ENCODE peak calls at places on chromosomes 16 and 17, in four cellular contexts. H, P, I and W are unnamed samples.

GRCh38 chr17:57379237-57380054 is 123.1 kb downstream of the MSI2 start:
- DNase-seq in P (no peak), I (peak), H (no peak), W (peak)

GRCh38 chr17:33121756-33122155 is 130.1 kb downstream of the SPACA3 start:
- DNase-seq in P (no peak), H (no peak), I (no peak), W (no peak)

GRCh38 chr17:63095879-63096278 is 129.8 kb downstream of the TANC2 start:
- DNase-seq in P (peak), I (no peak), H (no peak), W (no peak)

GRCh38 chr17:80408872-80409271 is 6.1 kb upstream of the ENDOV start:
- DNase-seq in P (no peak), I (no peak), H (no peak), W (no peak)

GRCh38 chr17:57875109-57876022 is 25.5 kb upstream of the MRPS23 start:
- DNase-seq in H (peak), P (peak), I (peak), W (peak)

GRCh38 chr17:38463451-38463858 is 35.2 kb downstream of the ARHGAP23 start:
- DNase-seq in H (no peak), I (no peak), P (no peak), W (no peak)

GRCh38 chr17:50396261-50397110 is 837 bp downstream of the LRRC59 start:
- DNase-seq in I (peak), P (peak), H (peak), W (peak)

GRCh38 chr17:71824671-71825070 is 296.1 kb upstream of the SOX9 start:
- DNase-seq in I (no peak), P (no peak), H (no peak), W (no peak)

GRCh38 chr16:11639925-11640899 is 28.0 kb upstream of the SNN start:
- DNase-seq in H (peak), P (peak), I (no peak), W (peak)

GRCh38 chr16:16052916-16053315 is 103.5 kb downstream of the ABCC1 start:
- DNase-seq in H (no peak), P (no peak), I (no peak), W (peak)

GRCh38 chr17:39800540-39800939 is 62.8 kb downstream of the GRB7 start:
- DNase-seq in I (no peak), P (no peak), H (no peak), W (no peak)

GRCh38 chr17:46192211-46192483 is 1.1 kb downstream of the KANSL1 start:
- DNase-seq in H (no peak), P (no peak), I (no peak), W (no peak)

GRCh38 chr17:82217530-82218204 is 5.0 kb upstream of the CCDC57 start:
- DNase-seq in P (peak), I (no peak), H (no peak), W (peak)

GRCh38 chr16:88398874-88399178 is 16.1 kb downstream of the ZNF469 start:
- DNase-seq in H (no peak), I (no peak), P (no peak), W (no peak)

GRCh38 chr16:47538472-47538871 is 77.3 kb downstream of the PHKB start:
- DNase-seq in I (no peak), H (no peak), P (no peak), W (no peak)

GRCh38 chr16:75576384-75576811 is 10.2 kb downstream of the GABARAPL2 start:
- DNase-seq in I (no peak), H (no peak), P (no peak), W (no peak)

GRCh38 chr17:5583426-5584382 is 605 bp downstream of the NLRP1 start:
- DNase-seq in P (peak), H (no peak), I (no peak), W (no peak)

GRCh38 chr17:348012-348411 is 4.6 kb downstream of the RPH3AL start:
- DNase-seq in I (no peak), H (no peak), P (no peak), W (no peak)

GRCh38 chr17:32970281-32970680 is 21.4 kb upstream of the SPACA3 start:
- DNase-seq in P (peak), H (no peak), I (no peak), W (no peak)

GRCh38 chr16:80122155-80122554 is 418.6 kb upstream of the DYNLRB2 start:
- DNase-seq in I (no peak), P (peak), H (peak), W (no peak)

GRCh38 chr16:81101702-81102101 is 5.5 kb upstream of the GCSH start:
- DNase-seq in I (no peak), P (no peak), H (no peak), W (no peak)

GRCh38 chr16:69069504-69069903 is 35.9 kb upstream of the HAS3 start:
- DNase-seq in H (no peak), P (no peak), I (no peak), W (no peak)

GRCh38 chr17:48577330-48577945 is 712 bp downstream of the HOXB4 start:
- DNase-seq in I (no peak), H (no peak), P (peak), W (no peak)

GRCh38 chr17:48575066-48575582 is 3.0 kb downstream of the HOXB4 start:
- DNase-seq in P (peak), I (no peak), H (no peak), W (peak)

GRCh38 chr17:48575673-48576478 is 2.3 kb downstream of the HOXB4 start:
- DNase-seq in P (peak), I (no peak), H (no peak), W (peak)

GRCh38 chr17:48577946-48578615 is at the start of gene HOXB4:
- DNase-seq in P (peak), H (peak), I (no peak), W (peak)

GRCh38 chr17:48576479-48577309 is 1.5 kb downstream of the HOXB4 start:
- DNase-seq in I (no peak), H (no peak), P (peak), W (peak)
- H3K4me3 ChIP-seq in I (no peak), H (no peak), P (peak), W (peak)

GRCh38 chr16:2197765-2198164 is 1.4 kb upstream of the CASKIN1 start:
- DNase-seq in H (no peak), P (no peak), I (no peak), W (no peak)

GRCh38 chr16:2195316-2196161 is 866 bp downstream of the CASKIN1 start:
- DNase-seq in H (no peak), P (no peak), I (no peak), W (no peak)

GRCh38 chr16:2194852-2195315 is 1.5 kb downstream of the CASKIN1 start:
- DNase-seq in I (no peak), P (peak), H (peak), W (peak)

GRCh38 chr16:2196981-2197511 is 641 bp upstream of the CASKIN1 start:
- DNase-seq in I (no peak), H (no peak), P (no peak), W (no peak)

GRCh38 chr16:2196162-2196980 is at the start of gene CASKIN1:
- DNase-seq in P (no peak), I (peak), H (no peak), W (no peak)
- H3K4me3 ChIP-seq in P (peak), I (peak), H (no peak), W (no peak)

DNA sequence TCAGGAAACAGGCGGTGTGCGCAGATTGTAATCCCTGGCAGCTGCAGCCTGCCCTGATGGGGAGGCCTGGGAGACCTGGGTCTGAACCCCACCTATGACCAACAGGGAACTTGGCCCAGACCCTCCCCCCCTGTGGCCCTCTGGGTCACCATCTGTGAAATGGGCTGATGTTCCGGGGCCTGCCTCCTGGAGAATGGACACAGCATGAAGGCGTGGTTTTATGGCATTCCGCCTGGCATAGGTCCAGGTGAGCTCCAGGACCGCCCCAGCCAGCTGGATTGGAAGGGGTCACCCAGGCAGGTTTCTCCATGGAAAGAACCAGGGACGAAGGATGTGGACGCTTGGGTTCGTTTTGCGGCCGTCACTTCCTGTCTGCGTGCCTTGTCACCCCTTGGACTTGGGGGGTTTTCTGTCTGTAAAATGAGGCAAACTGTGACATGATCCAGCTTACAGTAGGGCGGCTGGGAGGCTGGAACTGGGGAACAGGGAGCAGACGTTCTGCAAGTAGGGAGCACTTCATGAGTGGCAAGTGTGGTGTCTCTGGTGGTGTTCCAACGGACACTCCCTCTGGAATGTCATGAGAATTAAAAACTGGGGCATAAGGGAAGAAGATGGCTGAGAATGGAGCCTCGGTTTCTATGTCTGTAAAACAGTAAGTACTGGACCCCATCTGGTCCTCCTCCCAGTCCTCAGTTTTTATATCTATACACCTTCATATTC is 1.6 kb downstream of the CPNE2 start:
- DNase-seq in I (no peak), P (no peak), H (peak), W (no peak)
- H3K4me3 ChIP-seq in I (peak), P (peak), H (no peak), W (peak)

DNA sequence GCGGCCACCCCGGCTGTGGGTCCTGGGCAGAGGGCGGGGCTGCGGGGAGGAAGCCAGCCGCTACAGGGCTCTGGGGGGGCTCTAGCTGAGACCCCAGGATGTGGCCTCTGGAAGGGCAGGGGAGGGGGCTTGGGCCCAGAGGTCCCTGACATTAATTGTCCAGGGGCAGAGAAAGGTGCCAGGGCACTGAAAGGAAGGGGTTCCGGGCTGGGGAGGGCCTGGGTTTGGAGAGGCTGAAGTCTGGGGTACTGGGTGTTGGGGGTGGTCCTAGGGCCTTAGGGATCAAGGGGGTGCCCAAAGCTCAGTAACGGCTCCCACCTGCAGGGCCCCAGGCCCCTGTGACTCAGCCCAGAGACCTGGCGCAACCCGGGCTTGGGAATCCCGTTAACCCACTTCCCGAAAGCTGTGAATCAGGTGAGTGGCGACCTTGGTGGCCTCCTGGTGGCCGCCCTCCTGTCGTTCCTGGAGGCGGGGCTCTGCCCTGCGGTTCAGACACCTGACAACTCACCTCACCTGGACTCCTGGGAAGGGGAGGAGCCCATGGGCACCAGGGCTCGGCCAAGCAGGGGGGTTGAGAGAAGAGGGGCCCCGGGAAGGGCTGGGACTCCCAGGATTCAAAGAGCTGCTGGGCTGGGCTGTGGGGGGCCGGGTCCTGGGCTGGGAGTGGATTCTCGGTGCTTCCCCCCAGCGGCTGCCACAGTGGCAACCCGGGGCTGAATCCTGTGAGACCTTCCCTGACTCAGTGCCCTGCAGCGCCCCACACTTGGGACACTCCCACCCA is 465 bp upstream of the PRSS22 start:
- DNase-seq in H (peak), I (no peak), P (no peak), W (no peak)
- H3K4me3 ChIP-seq in H (no peak), I (no peak), P (no peak), W (no peak)

GRCh38 chr17:8095361-8095760 is 7.8 kb upstream of the ALOX12B start:
- DNase-seq in I (no peak), H (no peak), P (no peak), W (no peak)
- H3K4me3 ChIP-seq in I (no peak), H (no peak), P (no peak), W (no peak)

GRCh38 chr17:37359682-37360188 is 16.1 kb upstream of the C17orf78 start:
- DNase-seq in P (peak), I (no peak), H (peak), W (no peak)

GRCh38 chr17:37358830-37359681 is 16.7 kb upstream of the C17orf78 start:
- DNase-seq in P (peak), I (peak), H (peak), W (peak)

GRCh38 chr17:37360632-37361031 is 15.2 kb upstream of the C17orf78 start:
- DNase-seq in I (no peak), H (no peak), P (peak), W (no peak)

GRCh38 chr17:37358098-37358829 is 17.5 kb upstream of the C17orf78 start:
- DNase-seq in H (peak), P (peak), I (peak), W (peak)

DNA sequence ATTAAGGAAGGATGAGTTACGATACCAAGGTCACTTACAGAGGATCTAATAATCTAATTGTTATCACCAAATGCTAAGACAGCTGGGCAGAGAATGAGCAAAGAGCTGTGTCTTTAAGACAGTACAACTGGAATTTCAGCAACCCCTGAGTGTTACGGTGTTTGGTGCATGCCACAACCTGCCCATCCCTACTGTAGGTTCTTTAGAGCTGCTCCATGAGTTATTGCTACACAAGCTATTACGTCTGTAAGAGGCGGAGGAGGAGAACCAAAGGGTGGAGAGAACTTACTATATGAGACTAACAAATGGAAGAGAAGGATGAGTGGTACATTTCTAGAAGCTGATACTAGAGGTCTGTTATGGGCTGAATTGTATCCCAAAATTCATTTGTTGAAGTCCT is 14.2 kb upstream of the C17orf78 start:
- DNase-seq in I (no peak), H (no peak), P (no peak), W (no peak)
- H3K4me3 ChIP-seq in I (no peak), H (no peak), P (no peak), W (no peak)

GRCh38 chr17:30952645-30953393 is 18.0 kb upstream of the RNF135 start:
- DNase-seq in I (no peak), P (no peak), H (no peak), W (no peak)

GRCh38 chr17:30950669-30951399 is 20.0 kb upstream of the RNF135 start:
- DNase-seq in H (peak), I (no peak), P (peak), W (peak)

GRCh38 chr17:30956764-30957374 is 14.0 kb upstream of the RNF135 start:
- DNase-seq in P (no peak), H (no peak), I (no peak), W (peak)

GRCh38 chr17:30957741-30958140 is 13.1 kb upstream of the RNF135 start:
- DNase-seq in P (no peak), I (no peak), H (no peak), W (no peak)

GRCh38 chr17:30954046-30954805 is 16.6 kb upstream of the RNF135 start:
- DNase-seq in H (no peak), P (no peak), I (no peak), W (no peak)
- H3K4me3 ChIP-seq in H (no peak), P (no peak), I (no peak), W (no peak)

DNA sequence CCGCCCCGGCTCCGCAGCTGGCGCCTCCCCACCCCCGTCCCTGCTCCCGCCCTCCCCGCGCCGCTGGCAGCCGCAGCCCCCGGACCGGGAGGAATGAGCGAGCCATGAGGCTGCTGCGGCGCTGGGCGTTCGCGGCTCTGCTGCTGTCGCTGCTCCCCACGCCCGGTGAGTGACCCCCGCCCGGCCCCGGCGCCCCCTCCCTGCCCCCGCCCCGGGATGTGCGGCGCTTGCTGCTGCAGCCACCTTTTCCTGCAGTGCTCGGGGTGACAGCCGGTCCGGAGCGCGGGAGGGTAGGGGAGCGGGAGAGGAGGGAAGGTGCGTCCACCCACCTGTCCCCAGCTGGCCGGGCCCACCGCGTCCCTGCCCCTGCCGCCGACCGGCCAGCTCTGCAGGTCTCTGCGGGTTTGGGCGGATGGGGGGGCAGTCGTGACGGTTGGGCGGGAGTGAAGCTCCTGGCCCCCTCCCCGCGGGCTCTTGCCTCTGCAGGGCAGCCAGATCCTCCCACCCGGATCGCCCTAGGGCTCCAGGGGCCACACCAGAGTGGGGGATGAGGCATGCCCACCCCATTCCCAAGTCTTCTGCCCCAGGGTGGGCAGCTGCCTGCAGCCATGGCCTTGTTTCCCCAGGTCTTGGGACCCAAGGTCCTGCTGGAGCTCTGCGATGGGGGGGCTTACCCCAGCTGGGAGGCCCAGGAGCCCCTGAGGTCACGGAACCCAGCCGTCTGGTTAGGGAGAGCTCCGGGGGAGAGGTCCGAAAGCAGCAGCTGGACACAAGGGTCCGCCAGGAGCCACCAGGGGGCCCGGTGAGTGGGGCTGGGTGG is 518 bp downstream of the ADAM11 start:
- DNase-seq in H (no peak), P (no peak), I (no peak), W (no peak)
- H3K4me3 ChIP-seq in H (no peak), P (peak), I (peak), W (peak)

DNA sequence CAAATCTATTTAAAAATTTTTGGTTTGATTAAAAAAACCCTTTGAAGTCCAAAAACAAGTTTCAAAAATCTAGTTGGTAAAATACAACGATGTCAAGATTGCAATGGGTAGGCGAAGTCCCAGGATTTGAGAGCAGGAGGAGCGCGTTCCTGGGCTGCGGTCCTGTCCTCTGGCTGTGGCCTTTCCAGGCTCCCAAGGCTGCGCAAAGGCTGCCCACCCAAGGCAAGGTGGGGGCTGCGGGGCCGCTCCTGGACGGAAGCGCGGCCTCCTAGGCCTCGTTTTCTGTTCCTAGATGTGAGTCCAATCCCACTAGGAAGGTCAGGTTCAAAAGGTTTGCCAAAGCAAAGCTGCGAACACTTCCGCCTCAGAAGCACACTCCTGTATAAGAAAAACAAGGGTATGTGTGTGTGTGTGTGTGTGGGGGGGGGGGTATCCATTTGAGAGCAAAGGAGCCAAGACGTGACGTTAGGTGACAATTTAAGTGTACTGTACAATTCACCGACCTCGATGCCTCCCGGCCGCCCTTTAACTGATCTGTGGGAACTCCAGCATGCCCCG is 9.2 kb downstream of the AHSP start:
- DNase-seq in P (no peak), I (no peak), H (no peak), W (no peak)
- H3K4me3 ChIP-seq in P (no peak), I (peak), H (no peak), W (no peak)